ENCODE peak calls at places on chromosomes 3 and 15, in nine cellular contexts. P is HCT116, W is endothelial cell of umbilical vein, H is stomach, Z is upper lobe of left lung, R is prostate gland, X is GM23338, T is breast epithelium, G is suprapubic skin. B is an unnamed sample. For H3K27me3, the result is how much of the 10 kb centered on the place peaks cover.

GRCh38 chr3:75171632-75172230 is 492.4 kb upstream of the FRG2C start:
- DNase-seq in X (peak), Z (no peak), T (no peak), H (no peak), W (no peak), P (no peak), R (no peak), G (no peak), B (no peak)

GRCh38 chr3:161496508-161496907 is at the start of gene OTOL1:
- DNase-seq in Z (no peak), P (no peak), R (no peak), X (no peak), T (no peak), H (no peak), G (no peak), W (no peak), B (no peak)

GRCh38 chr3:136672457-136672856 is 79.7 kb downstream of the STAG1 start:
- DNase-seq in X (no peak), H (no peak), P (no peak), Z (no peak), R (no peak), G (no peak), T (no peak), W (no peak), B (no peak)

GRCh38 chr3:129030611-129031010 is 29.5 kb downstream of the EFCC1 start:
- DNase-seq in H (no peak), W (no peak), X (no peak), G (peak), P (no peak), Z (no peak), R (no peak), T (no peak), B (no peak)

GRCh38 chr3:45322616-45323015 is 65.8 kb upstream of the LARS2 start:
- DNase-seq in P (no peak), G (no peak), T (no peak), R (no peak), W (no peak), Z (no peak), X (no peak), H (no peak), B (no peak)

GRCh38 chr15:40330368-40330836 is 6.9 kb downstream of the INAFM2 start:
- DNase-seq in W (no peak), X (no peak), T (peak), H (no peak), G (no peak), P (no peak), R (no peak), Z (peak), B (no peak)

GRCh38 chr15:65981837-65982696 is 112.8 kb downstream of the RAB11A start:
- DNase-seq in T (no peak), W (no peak), Z (peak), H (peak), P (peak), G (no peak), R (no peak), X (peak), B (no peak)

GRCh38 chr3:122564155-122564912 is at the start of the genes DTX3L and PARP9:
- DNase-seq in T (peak), W (peak), R (peak), Z (peak), G (peak), H (peak), P (no peak), X (peak), B (no peak)

GRCh38 chr3:194573680-194574437 is 59.4 kb downstream of the TMEM44 start:
- DNase-seq in T (no peak), R (no peak), G (no peak), P (no peak), Z (peak), X (peak), W (peak), H (peak), B (no peak)

GRCh38 chr15:89494941-89495637 is 1.3 kb downstream of the RHCG start:
- DNase-seq in T (no peak), R (no peak), X (peak), H (no peak), Z (no peak), P (no peak), G (peak), W (no peak), B (no peak)

GRCh38 chr15:82532991-82533481 is 7.2 kb downstream of the RPS17 start:
- DNase-seq in G (no peak), X (no peak), R (no peak), H (no peak), P (no peak), Z (peak), W (no peak), T (peak), B (no peak)

GRCh38 chr15:80578206-80578595 is 116.9 kb upstream of the ABHD17C start:
- DNase-seq in W (no peak), G (no peak), Z (peak), P (no peak), X (no peak), R (no peak), T (no peak), H (no peak), B (no peak)

GRCh38 chr3:14536055-14536815 is 3.9 kb downstream of the GRIP2 start:
- DNase-seq in T (no peak), P (no peak), X (no peak), H (no peak), G (no peak), R (no peak), W (no peak), Z (no peak), B (no peak)

GRCh38 chr3:17795733-17796132 is 53.3 kb upstream of the TBC1D5 start:
- DNase-seq in W (peak), X (no peak), P (no peak), R (no peak), Z (no peak), H (no peak), T (no peak), G (no peak), B (no peak)

GRCh38 chr3:63905731-63906620 is 6.2 kb downstream of the SCAANT1 start:
- DNase-seq in W (no peak), X (no peak), R (no peak), P (no peak), Z (no peak), T (no peak), G (no peak), H (no peak), B (no peak)

GRCh38 chr3:141071681-141072260 is 20.6 kb downstream of the SPSB4 start:
- DNase-seq in X (no peak), P (no peak), H (no peak), Z (no peak), G (peak), W (no peak), T (no peak), R (no peak), B (no peak)

GRCh38 chr3:74651239-74651638 is 36.8 kb upstream of the CNTN3 start:
- DNase-seq in H (no peak), P (no peak), G (no peak), X (no peak), T (no peak), W (no peak), Z (no peak), R (no peak), B (no peak)

GRCh38 chr3:30472090-30472489 is 134.3 kb upstream of the TGFBR2 start:
- DNase-seq in X (no peak), Z (no peak), G (no peak), T (no peak), W (no peak), P (no peak), H (no peak), R (no peak), B (no peak)

GRCh38 chr15:60507596-60508424 is 28.9 kb upstream of the ICE2 start:
- DNase-seq in X (peak), R (peak), H (peak), Z (peak), W (peak), P (peak), T (peak), G (no peak), B (no peak)

GRCh38 chr15:37900286-37901221 is 33.9 kb upstream of the TMCO5A start:
- DNase-seq in R (no peak), T (no peak), W (peak), G (no peak), P (no peak), X (no peak), Z (no peak), H (no peak), B (no peak)

GRCh38 chr3:155639462-155640055 is 105.3 kb downstream of the PLCH1 start:
- DNase-seq in T (no peak), P (no peak), G (no peak), R (no peak), Z (no peak), X (no peak), W (no peak), H (no peak), B (no peak)

GRCh38 chr3:155634121-155634719 is 110.7 kb downstream of the PLCH1 start:
- DNase-seq in T (no peak), W (no peak), H (no peak), G (no peak), R (no peak), Z (no peak), X (no peak), P (no peak), B (no peak)

GRCh38 chr3:155640098-155640497 is 104.8 kb downstream of the PLCH1 start:
- DNase-seq in P (no peak), Z (no peak), G (no peak), H (no peak), X (no peak), R (no peak), W (no peak), T (no peak), B (no peak)

DNA sequence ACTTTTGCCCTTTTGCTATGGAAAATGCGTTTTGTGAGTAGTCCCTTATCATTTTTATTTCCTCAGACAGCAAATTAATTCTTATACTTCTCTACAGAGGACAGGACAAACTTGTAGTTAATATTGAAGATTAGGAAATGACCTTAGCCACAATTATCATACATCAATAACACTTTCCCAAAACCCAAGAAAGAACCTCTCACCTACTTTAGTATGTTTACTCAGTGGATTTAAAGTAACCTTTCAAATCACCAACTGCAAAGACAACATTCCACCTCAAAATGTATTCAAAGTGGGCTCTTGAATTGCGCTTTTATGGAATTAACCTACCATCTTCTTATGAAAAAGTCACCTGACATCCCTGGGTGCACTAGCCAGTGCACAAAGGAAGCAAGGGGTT is 107.3 kb downstream of the PLCH1 start:
- DNase-seq in X (no peak), W (no peak), R (no peak), P (no peak), T (no peak), Z (no peak), H (no peak), G (no peak), B (no peak)
- TF ChIP-seq POLR2AphosphoS5 in X (no peak), W (no peak), R (no peak), P (no peak), T (no peak), Z (no peak), H (no peak), G (no peak), B (no peak)

DNA sequence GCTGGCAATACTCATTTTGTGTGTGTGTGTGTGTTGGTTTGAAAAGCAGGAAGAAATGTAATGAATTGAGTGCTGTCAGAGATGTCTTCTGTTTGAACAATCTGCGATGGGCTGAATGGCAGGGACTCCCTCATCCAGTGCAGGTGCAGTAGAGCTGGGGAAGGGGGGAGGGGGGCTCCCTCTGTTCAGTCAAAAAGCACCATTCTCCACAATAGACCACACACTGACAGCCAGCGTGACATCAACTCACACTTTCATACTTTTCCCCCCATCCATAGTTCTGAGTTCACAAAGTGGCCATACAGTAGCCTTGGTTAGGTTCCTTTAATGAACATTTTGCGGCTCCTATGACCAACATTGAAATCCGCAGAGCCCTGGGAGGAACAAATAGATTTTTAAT is 10.4 kb downstream of the SOX2 start:
- DNase-seq in T (no peak), P (no peak), G (no peak), Z (no peak), H (no peak), R (no peak), W (no peak), X (no peak), B (no peak)
- H3K27me3 ChIP-seq in T (under half), P (under half), G (half or more), Z (under half), H (under half), R (under half), W (under half), X (half or more), B (under half)

GRCh38 chr15:41511331-41512077 is 2.1 kb downstream of the LTK start:
- DNase-seq in Z (no peak), P (no peak), H (peak), T (no peak), R (no peak), W (no peak), X (peak), G (no peak), B (no peak)

GRCh38 chr15:41510728-41511127 is 2.9 kb downstream of the LTK start:
- DNase-seq in R (no peak), Z (no peak), X (no peak), G (no peak), H (no peak), T (no peak), W (no peak), P (no peak), B (no peak)

GRCh38 chr15:41513282-41514227 is at the start of gene LTK:
- DNase-seq in W (no peak), P (peak), G (no peak), T (no peak), R (no peak), Z (peak), H (no peak), X (peak), B (no peak)

GRCh38 chr15:41512078-41512394 is 1.6 kb downstream of the LTK start:
- DNase-seq in P (no peak), G (no peak), Z (no peak), T (no peak), R (no peak), W (no peak), H (no peak), X (peak), B (no peak)

DNA sequence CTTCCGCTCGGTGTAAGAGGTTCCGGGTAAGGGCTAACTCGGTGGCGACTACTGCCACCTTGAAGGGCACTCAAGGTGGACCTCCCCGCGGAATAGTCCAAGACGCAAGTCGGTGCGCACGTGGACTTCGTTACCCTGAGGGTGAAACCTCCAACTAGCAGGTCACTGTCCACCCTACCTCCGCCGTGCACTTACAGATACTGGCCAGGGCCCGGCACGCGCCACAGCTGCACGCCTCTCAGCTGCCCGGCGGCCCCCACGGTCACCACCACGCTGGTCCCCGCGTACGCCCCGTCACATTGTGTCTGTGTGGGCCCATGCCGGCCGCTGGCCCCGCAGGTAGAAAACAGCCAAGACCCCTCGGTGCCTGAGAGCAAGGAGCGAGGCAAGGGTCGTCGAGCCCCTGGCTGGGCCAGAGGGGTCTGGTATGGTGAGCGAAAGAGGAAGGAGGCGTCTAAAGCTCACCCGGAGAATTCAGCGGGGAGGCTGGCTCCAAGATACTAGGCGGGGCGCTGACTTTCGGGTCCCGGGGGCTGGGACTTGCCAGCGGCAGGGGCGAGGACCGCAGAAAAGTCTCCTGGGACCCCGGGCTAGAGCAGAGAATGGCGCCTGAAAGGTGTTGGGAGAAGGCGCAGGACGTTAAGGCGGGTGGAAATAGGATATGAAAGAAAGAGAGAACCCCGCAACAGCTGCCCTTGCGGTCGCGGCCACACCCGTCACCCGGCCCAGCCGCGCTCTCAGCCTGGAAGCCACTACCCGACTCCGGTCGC is 930 bp downstream of the LTK start:
- DNase-seq in R (no peak), H (peak), Z (peak), T (no peak), P (no peak), G (no peak), W (no peak), X (peak), B (no peak)
- H3K4me3 ChIP-seq in R (peak), H (peak), Z (peak), T (peak), P (peak), G (peak), W (no peak), X (peak), B (no peak)

GRCh38 chr3:116264546-116265174 is 180.6 kb downstream of the LSAMP start:
- DNase-seq in G (no peak), W (no peak), H (no peak), T (no peak), Z (no peak), X (peak), R (no peak), P (no peak), B (no peak)

GRCh38 chr3:116265976-116266584 is 179.2 kb downstream of the LSAMP start:
- DNase-seq in P (no peak), Z (no peak), G (no peak), X (no peak), T (no peak), W (no peak), H (no peak), R (no peak), B (no peak)

GRCh38 chr3:116267139-116267538 is 178.1 kb downstream of the LSAMP start:
- DNase-seq in H (no peak), Z (no peak), T (no peak), P (no peak), W (no peak), X (no peak), G (no peak), R (no peak), B (no peak)

DNA sequence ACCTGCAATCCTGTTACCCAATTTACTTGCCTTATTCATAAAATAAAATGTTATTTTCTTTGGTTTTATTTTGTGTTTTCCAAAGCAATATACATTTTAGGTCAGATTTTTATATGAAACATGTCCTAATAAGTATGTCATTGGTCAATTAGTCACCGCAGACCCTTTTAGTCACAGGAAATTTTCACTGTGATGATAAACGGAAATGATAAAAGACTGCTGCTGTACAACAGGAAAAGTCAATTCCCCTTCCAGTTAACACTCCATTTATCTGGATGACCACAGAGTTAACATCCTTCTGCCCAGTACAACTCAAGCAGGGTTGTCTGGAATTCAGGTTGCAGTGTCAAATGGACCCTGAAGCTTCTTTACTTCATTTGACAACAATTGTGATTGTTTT is 175.2 kb downstream of the LSAMP start:
- DNase-seq in P (no peak), G (no peak), T (no peak), W (peak), X (no peak), Z (no peak), R (no peak), H (no peak), B (no peak)
- TF ChIP-seq POLR2AphosphoS5 in P (no peak), G (no peak), T (no peak), W (no peak), X (no peak), Z (no peak), R (no peak), H (no peak), B (no peak)

DNA sequence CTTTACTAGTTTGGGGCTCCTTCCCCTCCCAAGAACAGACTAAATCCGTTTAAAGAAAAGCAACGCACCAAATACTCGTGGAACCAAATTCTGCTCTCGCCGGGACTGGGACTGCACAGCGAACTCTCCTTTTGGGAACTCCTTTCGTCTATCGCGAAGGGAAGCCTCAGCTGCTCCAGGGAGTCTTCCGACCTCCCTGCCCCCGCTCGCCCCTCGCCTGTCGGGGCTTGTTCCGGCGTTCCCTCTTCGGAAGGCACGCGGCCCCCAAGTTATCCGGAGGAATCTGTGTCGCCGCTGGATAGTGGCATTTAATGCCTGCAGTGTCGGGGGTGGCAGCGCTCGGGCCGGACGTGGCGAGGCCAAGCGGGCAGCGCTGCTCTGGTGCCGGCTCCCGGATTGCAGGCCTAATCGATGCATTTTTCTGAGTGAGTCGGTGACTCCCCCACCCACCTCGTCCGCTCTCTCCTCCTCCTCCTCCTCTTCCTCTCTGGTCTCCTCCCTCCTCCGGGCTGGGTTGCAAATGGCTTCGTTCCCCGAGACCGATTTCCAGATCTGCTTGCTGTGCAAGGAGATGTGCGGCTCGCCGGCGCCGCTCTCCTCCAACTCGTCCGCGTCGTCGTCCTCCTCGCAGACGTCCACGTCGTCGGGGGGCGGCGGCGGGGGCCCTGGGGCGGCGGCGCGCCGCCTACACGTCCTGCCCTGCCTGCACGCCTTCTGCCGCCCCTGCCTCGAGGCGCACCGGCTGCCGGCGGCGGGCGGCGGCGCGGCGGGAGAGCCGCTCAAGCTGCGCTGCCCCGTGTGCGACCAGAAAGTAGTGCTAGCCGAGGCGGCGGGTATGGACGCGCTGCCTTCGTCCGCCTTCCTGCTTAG is at the start of gene TRIM71:
- DNase-seq in Z (no peak), H (no peak), G (no peak), W (no peak), R (no peak), X (no peak), P (no peak), T (no peak), B (no peak)
- H3K27me3 ChIP-seq in Z (under half), H (under half), G (half or more), W (half or more), R (under half), X (under half), P (under half), T (under half), B (under half)

GRCh38 chr3:117184574-117184973 is 475.0 kb downstream of the TUSC7 start:
- DNase-seq in R (no peak), T (no peak), X (no peak), W (peak), H (no peak), G (no peak), P (no peak), Z (no peak), B (no peak)
- H3K4me3 ChIP-seq in R (no peak), T (no peak), X (no peak), W (no peak), H (no peak), G (no peak), P (no peak), Z (no peak), B (no peak)

DNA sequence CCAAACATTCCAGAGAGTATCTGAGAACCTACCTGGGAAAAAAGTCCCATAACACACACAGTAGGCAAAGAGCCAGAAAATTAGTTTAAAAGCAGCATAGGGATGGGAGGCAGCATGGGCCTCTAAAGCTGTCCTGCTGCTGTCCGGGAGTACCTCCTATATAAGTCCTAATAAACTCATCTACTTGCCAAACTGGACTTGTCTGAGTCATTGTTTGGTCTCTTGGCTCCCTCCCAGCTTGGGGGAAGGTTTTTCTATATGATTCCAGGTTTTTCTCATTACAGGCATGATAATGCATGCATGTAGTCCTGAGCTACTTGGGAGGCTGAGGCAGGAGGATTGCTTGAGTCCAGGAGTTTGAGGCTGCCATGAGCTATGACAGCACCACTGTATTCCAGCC is 17.5 kb upstream of the HACD2 start:
- DNase-seq in P (peak), G (no peak), H (no peak), Z (no peak), R (peak), T (no peak), W (peak), X (no peak), B (peak)
- TF ChIP-seq POLR2AphosphoS5 in P (peak), G (no peak), H (peak), Z (no peak), R (peak), T (no peak), W (no peak), X (no peak), B (no peak)